ENCODE peak calls at places on chromosomes 6 and 20, in ten cellular contexts. V, Q, Y, I, P, K, M, X, N and B are unnamed samples.

GRCh38 chr20:49435639-49436038 is 46.8 kb downstream of the KCNB1 start:
- DNase-seq in V (no peak), Q (no peak), Y (no peak), I (no peak), P (no peak), K (no peak), M (peak; percentile 28), X (no peak), N (no peak), B (no peak)

GRCh38 chr6:47000842-47001241 is 41.3 kb downstream of the ADGRF1 start:
- DNase-seq in V (no peak), Q (no peak), Y (peak; percentile 51), I (no peak), P (no peak), K (no peak), M (no peak), X (peak; percentile 18), N (no peak), B (no peak)

GRCh38 chr6:90110971-90111370 is 185.7 kb downstream of the BACH2 start:
- DNase-seq in V (no peak), Q (no peak), Y (no peak), I (no peak), P (no peak), K (no peak), M (no peak), X (no peak), N (no peak), B (no peak)

GRCh38 chr6:115945306-115945705 is 115.4 kb downstream of the FRK start:
- DNase-seq in V (no peak), Q (no peak), Y (peak; percentile 65), I (no peak), P (no peak), K (no peak), M (no peak), X (no peak), N (no peak), B (no peak)

GRCh38 chr20:40286991-40287531 is 402.0 kb downstream of the MAFB start:
- DNase-seq in V (peak; percentile 38), Q (peak; percentile 83), Y (no peak), I (no peak), P (peak; percentile 68), K (peak; percentile 87), M (peak; percentile 20), X (peak; percentile 61), N (peak; percentile 15), B (no peak)

GRCh38 chr20:1327241-1327653 is 1.7 kb downstream of the SDCBP2 start:
- DNase-seq in V (no peak), Q (peak; percentile 60), Y (peak; percentile 47), I (no peak), P (peak; percentile 76), K (peak; percentile 63), M (no peak), X (no peak), N (peak; percentile 71), B (peak; percentile 43)

GRCh38 chr6:1916334-1916985 is 306.7 kb downstream of the FOXC1 start:
- DNase-seq in V (no peak), Q (no peak), Y (peak; percentile 87), I (peak; percentile 21), P (no peak), K (no peak), M (no peak), X (no peak), N (no peak), B (no peak)

GRCh38 chr20:40424695-40425094 is 264.3 kb downstream of the MAFB start:
- DNase-seq in V (no peak), Q (no peak), Y (no peak), I (no peak), P (no peak), K (no peak), M (no peak), X (no peak), N (no peak), B (no peak)

GRCh38 chr6:39885691-39886090 is 48.6 kb downstream of the MOCS1 start:
- DNase-seq in V (no peak), Q (no peak), Y (no peak), I (no peak), P (no peak), K (no peak), M (no peak), X (no peak), N (no peak), B (no peak)

DNA sequence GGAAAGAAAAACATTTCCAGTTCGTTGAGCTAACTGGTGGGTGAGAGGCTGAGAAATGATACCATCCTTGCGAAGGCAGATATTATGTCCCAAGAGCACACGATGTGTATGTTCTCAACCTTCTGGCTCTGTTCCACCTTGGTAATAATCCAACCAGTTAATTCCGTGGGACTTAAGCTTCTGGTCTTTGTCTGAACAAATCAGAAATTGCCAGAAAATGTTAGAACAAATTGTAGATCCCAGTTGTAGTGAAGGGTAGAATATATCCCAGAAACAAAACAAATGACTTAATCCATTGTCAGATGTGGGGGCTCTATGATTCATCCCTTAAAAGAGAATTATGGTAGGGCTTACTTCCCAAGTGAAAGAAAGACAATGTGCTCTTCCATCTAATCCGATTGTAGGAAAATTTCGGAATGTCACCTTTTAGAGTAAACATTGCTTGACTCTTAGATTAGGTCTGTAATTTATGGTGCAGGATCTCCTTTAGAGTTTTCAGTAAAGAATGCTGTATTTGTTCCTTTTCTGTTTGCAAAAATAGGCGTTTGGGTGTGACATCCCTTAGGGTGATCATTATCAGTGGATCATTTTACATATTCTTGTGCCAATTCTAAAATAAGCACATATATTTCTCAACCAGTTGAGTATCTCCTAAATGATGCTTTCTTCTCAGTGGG is 234.5 kb upstream of the ZNF217 start:
- DNase-seq in V (no peak), Q (no peak), Y (peak; percentile 96), I (peak; percentile 88), P (no peak), K (no peak), M (no peak), X (no peak), N (no peak), B (no peak)
- H3K4me3 ChIP-seq in V (peak overlapping the region; percentile 74), Q (peak overlapping the region; percentile 46), Y (peak overlapping the region; percentile 3), I (peak overlapping the region; percentile 47), P (no peak overlapping the region), K (peak overlapping the region; percentile 49), M (peak overlapping the region; percentile 32), X (peak overlapping the region; percentile 24), N (peak overlapping the region; percentile 17), B (peak overlapping the region; percentile 19)

GRCh38 chr6:79812195-79812594 is 135.2 kb downstream of the ELOVL4 start:
- DNase-seq in V (no peak), Q (no peak), Y (no peak), I (no peak), P (no peak), K (no peak), M (no peak), X (no peak), N (no peak), B (no peak)

GRCh38 chr6:79813143-79813542 is 134.2 kb downstream of the ELOVL4 start:
- DNase-seq in V (no peak), Q (no peak), Y (no peak), I (no peak), P (no peak), K (no peak), M (no peak), X (no peak), N (no peak), B (no peak)

GRCh38 chr6:79808846-79809245 is 138.5 kb downstream of the ELOVL4 start:
- DNase-seq in V (no peak), Q (no peak), Y (no peak), I (no peak), P (no peak), K (no peak), M (no peak), X (no peak), N (no peak), B (no peak)

GRCh38 chr6:79810153-79810806 is 137.1 kb downstream of the ELOVL4 start:
- DNase-seq in V (no peak), Q (no peak), Y (no peak), I (no peak), P (no peak), K (no peak), M (no peak), X (no peak), N (no peak), B (no peak)

DNA sequence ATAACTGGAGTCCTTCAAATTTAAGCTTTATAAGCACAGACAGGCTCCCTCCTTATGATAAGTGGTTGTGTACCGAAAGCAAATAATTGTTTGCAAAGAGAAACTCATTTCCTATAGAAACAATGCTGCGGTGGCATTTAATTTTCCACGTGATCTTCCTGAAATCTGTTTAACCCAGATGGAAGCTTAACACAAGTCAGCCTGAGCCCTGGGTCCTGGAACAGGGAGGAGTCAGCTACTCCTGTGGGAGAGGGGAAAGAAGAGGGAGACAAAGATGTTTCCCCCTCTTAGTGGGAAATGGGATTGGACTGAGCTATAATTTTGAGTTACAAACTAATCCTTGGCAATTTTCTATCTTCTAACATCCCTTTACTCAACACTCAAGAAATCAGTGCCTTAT is 136.5 kb downstream of the ELOVL4 start:
- DNase-seq in V (no peak), Q (no peak), Y (no peak), I (no peak), P (no peak), K (no peak), M (no peak), X (no peak), N (no peak), B (no peak)
- H3K27ac ChIP-seq in V (no peak overlapping the region), Q (no peak overlapping the region), Y (no peak overlapping the region), I (no peak overlapping the region), P (no peak overlapping the region), K (no peak overlapping the region), M (no peak overlapping the region), X (no peak overlapping the region), N (no peak overlapping the region), B (no peak overlapping the region)

GRCh38 chr6:26065952-26066380 is 21.3 kb upstream of the HFE start:
- DNase-seq in V (peak; percentile 14), Q (peak; percentile 45), Y (peak; percentile 68), I (peak; percentile 62), P (no peak), K (peak; percentile 78), M (peak; percentile 16), X (peak; percentile 73), N (no peak), B (peak; percentile 64)

GRCh38 chr6:26064619-26065257 is 22.5 kb upstream of the HFE start:
- DNase-seq in V (no peak), Q (no peak), Y (peak; percentile 45), I (peak; percentile 20), P (no peak), K (no peak), M (no peak), X (no peak), N (no peak), B (no peak)

GRCh38 chr6:26067367-26067766 is 19.9 kb upstream of the HFE start:
- DNase-seq in V (no peak), Q (no peak), Y (no peak), I (no peak), P (no peak), K (no peak), M (no peak), X (no peak), N (no peak), B (no peak)

GRCh38 chr6:26071135-26071534 is 16.1 kb upstream of the HFE start:
- DNase-seq in V (no peak), Q (no peak), Y (no peak), I (no peak), P (no peak), K (no peak), M (no peak), X (peak; percentile 65), N (no peak), B (no peak)

GRCh38 chr6:26068036-26068435 is 19.2 kb upstream of the HFE start:
- DNase-seq in V (no peak), Q (no peak), Y (no peak), I (no peak), P (no peak), K (no peak), M (no peak), X (no peak), N (no peak), B (no peak)
- H3K27me3 ChIP-seq in V (no peaks in the 10 kb centered on the region), Q (no peaks in the 10 kb centered on the region), Y (no peaks in the 10 kb centered on the region), I (no peaks in the 10 kb centered on the region), P (no peaks in the 10 kb centered on the region), K (no peaks in the 10 kb centered on the region), M (no peaks in the 10 kb centered on the region), X (no peaks in the 10 kb centered on the region), N (no peaks in the 10 kb centered on the region), B (no peaks in the 10 kb centered on the region)

GRCh38 chr20:59163641-59164530 is at the start of gene ZNF831:
- DNase-seq in V (no peak), Q (no peak), Y (no peak), I (no peak), P (no peak), K (no peak), M (no peak), X (no peak), N (no peak), B (no peak)
- H3K4me3 ChIP-seq in V (no peak within 1 kb of the TSS), Q (no peak within 1 kb of the TSS), Y (no peak within 1 kb of the TSS), I (no peak within 1 kb of the TSS), P (peak within 1 kb of the TSS; percentile 17), K (peak within 1 kb of the TSS; percentile 3), M (no peak within 1 kb of the TSS), X (no peak within 1 kb of the TSS), N (no peak within 1 kb of the TSS), B (no peak within 1 kb of the TSS)